ENCODE peak calls at places on chromosomes 12 and 14, in seven cellular contexts. R, M, Q, J, D, K and V are unnamed samples. For H3K4me1, the result is how much of the 10 kb centered on the place peaks cover.

GRCh38 chr12:4431436-4431835 is 14.2 kb downstream of the FGF6 start:
- DNase-seq in R (no peak), M (no peak), Q (no peak), J (no peak), D (no peak), K (no peak), V (no peak)

GRCh38 chr14:68599896-68600620 is 192.8 kb downstream of the ZFP36L1 start:
- DNase-seq in R (peak), M (no peak), Q (no peak), J (no peak), D (no peak), K (no peak), V (no peak)

GRCh38 chr12:9118161-9118560 is 2.4 kb upstream of the A2M start:
- DNase-seq in R (peak), M (peak), Q (no peak), J (peak), D (peak), K (no peak), V (no peak)

GRCh38 chr12:131489718-131490117 is 221.2 kb upstream of the SFSWAP start:
- DNase-seq in R (no peak), M (no peak), Q (no peak), J (no peak), D (no peak), K (no peak), V (no peak)

GRCh38 chr12:91143241-91143640 is 31.9 kb upstream of the LUM start:
- DNase-seq in R (no peak), M (no peak), Q (no peak), J (no peak), D (no peak), K (no peak), V (no peak)

GRCh38 chr12:31510034-31510433 is 80.9 kb downstream of the DENND5B start:
- DNase-seq in R (no peak), M (no peak), Q (no peak), J (peak), D (no peak), K (no peak), V (no peak)

GRCh38 chr14:29668201-29668600 is 259.4 kb downstream of the PRKD1 start:
- DNase-seq in R (no peak), M (no peak), Q (no peak), J (no peak), D (no peak), K (no peak), V (no peak)

GRCh38 chr12:8662592-8662991 is at the start of gene MFAP5:
- DNase-seq in R (peak), M (no peak), Q (no peak), J (peak), D (no peak), K (no peak), V (no peak)

GRCh38 chr12:63093711-63094110 is 57.3 kb downstream of the AVPR1A start:
- DNase-seq in R (no peak), M (no peak), Q (no peak), J (no peak), D (no peak), K (no peak), V (no peak)

GRCh38 chr14:61695695-61696527 is 598 bp downstream of the HIF1A start:
- DNase-seq in R (peak), M (no peak), Q (peak), J (peak), D (peak), K (peak), V (peak)

GRCh38 chr12:848519-849191 is 96.3 kb downstream of the WNK1 start:
- DNase-seq in R (no peak), M (no peak), Q (no peak), J (peak), D (peak), K (no peak), V (no peak)

GRCh38 chr12:97276621-97277020 is 186.0 kb upstream of the RMST start:
- DNase-seq in R (no peak), M (no peak), Q (no peak), J (no peak), D (no peak), K (no peak), V (no peak)
- H3K4me1 ChIP-seq in R (under half), M (under half), Q (under half), J (under half), D (under half), K (under half), V (under half)

DNA sequence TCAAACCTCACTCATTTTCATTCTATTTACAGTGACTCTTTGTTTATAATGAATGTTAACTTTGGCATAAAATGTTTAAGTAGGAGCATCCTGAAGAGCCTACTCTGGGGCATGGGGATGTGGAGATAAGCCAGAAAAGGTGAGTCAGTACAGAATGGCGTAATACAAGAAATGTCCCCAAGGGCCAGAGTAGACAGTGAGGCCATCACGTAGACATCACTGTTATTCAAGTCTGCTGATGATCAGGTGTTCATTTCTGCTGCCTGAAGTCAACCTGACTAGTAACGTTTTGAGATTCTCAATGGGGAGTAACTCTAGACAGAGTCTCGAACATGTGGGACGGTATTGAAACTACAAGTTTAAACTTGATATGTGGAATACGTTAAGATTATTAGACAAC is 47.6 kb upstream of the PKP2 start:
- DNase-seq in R (no peak), M (no peak), Q (no peak), J (no peak), D (peak), K (no peak), V (no peak)
- H3K4me1 ChIP-seq in R (under half), M (under half), Q (under half), J (under half), D (under half), K (under half), V (under half)

GRCh38 chr14:39948235-39948634 is 516.0 kb upstream of the FBXO33 start:
- DNase-seq in R (no peak), M (no peak), Q (no peak), J (no peak), D (no peak), K (no peak), V (no peak)
- H3K4me1 ChIP-seq in R (under half), M (under half), Q (under half), J (under half), D (under half), K (under half), V (under half)

GRCh38 chr14:93951798-93952540 is 24.4 kb downstream of the ASB2 start:
- DNase-seq in R (peak), M (no peak), Q (no peak), J (peak), D (no peak), K (no peak), V (no peak)
- H3K4me1 ChIP-seq in R (half or more), M (under half), Q (under half), J (under half), D (under half), K (under half), V (under half)

GRCh38 chr12:55972045-55972843 is 1.6 kb upstream of the RAB5B start:
- DNase-seq in R (no peak), M (no peak), Q (no peak), J (peak), D (peak), K (peak), V (peak)

GRCh38 chr12:55974308-55974724 is 438 bp downstream of the RAB5B start:
- DNase-seq in R (peak), M (peak), Q (no peak), J (peak), D (peak), K (peak), V (peak)

GRCh38 chr12:55970775-55971174 is 3.1 kb upstream of the RAB5B start:
- DNase-seq in R (no peak), M (no peak), Q (no peak), J (peak), D (no peak), K (no peak), V (no peak)

GRCh38 chr12:55973598-55974307 is at the start of gene RAB5B:
- DNase-seq in R (peak), M (peak), Q (peak), J (peak), D (peak), K (peak), V (peak)

GRCh38 chr12:55972906-55973597 is 826 bp upstream of the RAB5B start:
- DNase-seq in R (no peak), M (no peak), Q (no peak), J (no peak), D (no peak), K (no peak), V (no peak)
- H3K4me1 ChIP-seq in R (under half), M (under half), Q (under half), J (under half), D (under half), K (under half), V (under half)

GRCh38 chr14:75497191-75497590 is 25.1 kb upstream of the BATF start:
- DNase-seq in R (no peak), M (no peak), Q (no peak), J (no peak), D (no peak), K (no peak), V (no peak)

GRCh38 chr14:75495882-75496281 is 26.4 kb upstream of the BATF start:
- DNase-seq in R (no peak), M (no peak), Q (no peak), J (no peak), D (no peak), K (no peak), V (no peak)

GRCh38 chr14:75497701-75498100 is 24.6 kb upstream of the BATF start:
- DNase-seq in R (no peak), M (no peak), Q (no peak), J (no peak), D (no peak), K (no peak), V (no peak)

GRCh38 chr14:75495399-75495798 is 26.9 kb upstream of the BATF start:
- DNase-seq in R (no peak), M (no peak), Q (no peak), J (no peak), D (no peak), K (no peak), V (no peak)

DNA sequence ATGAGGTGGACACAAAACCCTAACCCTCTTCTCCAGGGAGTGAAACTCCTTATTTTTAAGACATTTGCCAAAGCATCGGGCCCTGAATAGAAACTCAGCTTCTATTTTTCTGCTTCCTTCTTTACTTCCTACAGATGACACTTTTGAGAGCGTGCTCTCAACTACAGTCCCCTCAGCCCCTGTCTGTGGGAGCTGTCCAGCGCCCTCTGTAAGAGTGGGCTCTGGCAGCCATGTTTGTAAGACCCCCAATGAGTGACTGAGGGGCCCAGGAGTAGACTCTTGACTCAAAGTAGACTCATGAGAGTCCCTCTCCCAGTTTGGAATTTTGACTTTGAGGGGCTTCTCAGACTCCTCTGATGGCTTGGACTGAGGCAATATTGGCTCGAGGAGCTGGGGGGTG is 25.5 kb upstream of the BATF start:
- DNase-seq in R (no peak), M (no peak), Q (no peak), J (no peak), D (no peak), K (no peak), V (no peak)
- H3K4me1 ChIP-seq in R (under half), M (under half), Q (under half), J (under half), D (under half), K (under half), V (under half)

GRCh38 chr14:100621806-100622205 is 34.6 kb upstream of the BEGAIN start:
- DNase-seq in R (no peak), M (no peak), Q (no peak), J (no peak), D (no peak), K (no peak), V (peak)
- H3K4me1 ChIP-seq in R (under half), M (under half), Q (under half), J (under half), D (under half), K (under half), V (under half)

DNA sequence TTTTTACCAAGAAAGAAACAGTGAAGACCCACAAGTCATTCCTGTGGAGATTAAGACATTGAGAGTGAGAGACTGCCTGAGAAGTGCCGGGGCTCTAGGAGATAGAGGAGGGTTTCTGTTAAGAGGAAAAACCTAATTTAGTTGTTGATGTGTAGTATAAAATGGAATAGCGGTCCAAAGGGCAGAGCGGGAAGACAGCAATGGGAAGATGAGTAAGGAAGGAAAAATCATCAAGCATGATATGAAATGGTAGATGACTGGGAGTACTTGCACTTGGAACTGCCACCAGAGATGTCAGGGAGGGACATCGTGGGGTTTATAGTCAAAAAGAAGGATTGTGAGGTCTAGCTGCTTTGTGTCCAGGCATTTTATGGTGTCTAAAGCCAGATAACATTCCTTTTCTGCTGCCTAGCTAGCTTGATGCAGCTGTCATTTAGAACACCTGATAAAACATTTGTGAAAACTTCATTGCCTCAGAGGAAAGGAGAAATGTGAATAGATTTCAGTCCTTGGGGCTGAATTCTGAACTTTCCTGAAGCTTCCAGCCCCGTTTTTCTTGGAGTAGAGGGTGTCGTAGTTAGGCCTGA is 20.1 kb upstream of the PSEN1 start:
- DNase-seq in R (no peak), M (no peak), Q (no peak), J (no peak), D (no peak), K (no peak), V (no peak)
- H3K4me1 ChIP-seq in R (under half), M (under half), Q (under half), J (under half), D (under half), K (under half), V (under half)

DNA sequence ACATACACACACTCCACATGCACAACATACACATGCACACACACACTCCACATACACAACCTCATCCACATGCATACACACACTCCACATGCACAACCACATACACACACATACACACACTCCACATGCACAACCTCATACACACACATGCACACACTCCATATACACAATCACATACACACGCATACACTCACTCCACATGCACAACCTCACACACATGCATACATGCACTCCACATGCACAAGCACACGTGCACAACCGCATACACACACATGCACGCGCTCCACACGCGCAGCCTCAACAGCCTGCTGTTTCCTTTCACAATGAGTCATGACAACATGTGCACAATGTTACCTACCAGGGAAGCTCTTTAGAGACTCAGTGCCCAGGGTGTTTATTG is 61.2 kb upstream of the TMEM132C start:
- DNase-seq in R (no peak), M (no peak), Q (no peak), J (no peak), D (no peak), K (no peak), V (no peak)
- H3K4me1 ChIP-seq in R (under half), M (under half), Q (under half), J (under half), D (under half), K (under half), V (under half)